ENCODE peak calls at places on chromosome 1, in ten cellular contexts. T, R, J, P, A, O, U, S, E and M are unnamed samples.

GRCh38 chr1:203522237-203522636 is 28.3 kb downstream of the OPTC start:
- DNase-seq in T (no peak), P (no peak), R (no peak), O (no peak), A (no peak), U (no peak), J (no peak), E (no peak), S (no peak), M (no peak)

GRCh38 chr1:117271959-117272358 is 61.2 kb upstream of the VTCN1 start:
- DNase-seq in E (no peak), P (no peak), U (no peak), T (no peak), J (no peak), R (no peak), S (no peak), O (no peak), A (peak; percentile 23), M (no peak)

GRCh38 chr1:164651378-164651951 is 92.5 kb downstream of the PBX1 start:
- DNase-seq in E (no peak), A (peak; percentile 70), R (peak; percentile 33), T (no peak), P (peak; percentile 53), U (no peak), O (peak; percentile 75), J (peak; percentile 85), S (no peak), M (no peak)

GRCh38 chr1:200226969-200227303 is 182.9 kb downstream of the ZNF281 start:
- DNase-seq in S (no peak), R (no peak), J (no peak), A (no peak), T (no peak), O (no peak), U (peak; percentile 60), P (no peak), E (no peak), M (no peak)

GRCh38 chr1:207054476-207054875 is 1.4 kb downstream of the PFKFB2 start:
- DNase-seq in A (no peak), S (no peak), O (no peak), J (no peak), R (no peak), U (no peak), E (no peak), T (no peak), P (no peak), M (no peak)

GRCh38 chr1:229104654-229105053 is 166.3 kb upstream of the RAB4A start:
- DNase-seq in O (no peak), R (no peak), A (no peak), J (no peak), T (no peak), E (no peak), P (no peak), S (no peak), U (peak; percentile 19), M (no peak)

GRCh38 chr1:91582431-91582921 is 81.8 kb downstream of the CDC7 start:
- DNase-seq in P (peak; percentile 64), E (peak; percentile 55), T (no peak), O (no peak), R (peak; percentile 47), J (no peak), U (no peak), A (peak; percentile 65), S (no peak), M (no peak)

GRCh38 chr1:172325562-172325961 is 94.9 kb upstream of the C1orf105 start:
- DNase-seq in E (no peak), U (no peak), O (peak; percentile 21), P (no peak), S (no peak), T (no peak), R (no peak), A (peak; percentile 50), J (peak; percentile 22), M (no peak)

GRCh38 chr1:184416921-184417320 is 30.1 kb downstream of the C1orf21 start:
- DNase-seq in S (no peak), E (no peak), R (no peak), O (no peak), U (no peak), T (peak; percentile 4), J (no peak), A (no peak), P (no peak), M (no peak)

GRCh38 chr1:210882414-210883221 is 251.3 kb downstream of the KCNH1 start:
- DNase-seq in U (no peak), P (no peak), O (no peak), S (no peak), E (no peak), R (no peak), A (no peak), T (no peak), J (no peak), M (no peak)

GRCh38 chr1:212791261-212791675 is 309 bp downstream of the NSL1 start:
- DNase-seq in P (no peak), U (no peak), R (peak; percentile 35), J (no peak), A (no peak), S (no peak), O (no peak), E (peak; percentile 14), T (no peak), M (peak; percentile 4)

GRCh38 chr1:234222561-234223280 is 150.5 kb upstream of the COA6 start:
- DNase-seq in U (no peak), R (no peak), A (no peak), P (no peak), T (no peak), O (no peak), S (no peak), J (no peak), E (no peak), M (no peak)

DNA sequence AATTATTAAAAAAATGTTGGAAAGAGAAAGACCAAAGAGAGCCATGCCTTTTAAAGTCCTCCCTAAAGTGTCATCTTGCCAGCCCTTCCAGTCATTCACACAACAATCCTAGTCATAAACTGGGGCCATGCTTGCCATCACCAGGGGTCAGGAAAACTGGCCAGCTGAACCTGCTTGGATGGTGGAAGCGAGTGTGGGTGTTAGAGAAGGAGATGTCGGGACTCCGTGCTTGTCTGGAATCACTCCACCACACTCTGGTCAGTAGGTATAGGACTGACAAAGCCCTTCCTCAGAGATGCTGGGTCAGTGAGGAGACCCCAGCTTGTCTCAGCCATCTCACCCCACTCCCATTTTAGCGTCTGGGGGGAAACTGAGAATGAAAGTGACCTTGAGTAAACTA is 3.3 kb upstream of the HAPLN2 start:
- DNase-seq in A (no peak), T (no peak), E (no peak), O (no peak), U (no peak), S (no peak), J (no peak), P (no peak), R (no peak), M (no peak)
- H3K27ac ChIP-seq in A (peak overlapping the region; percentile 43), T (peak overlapping the region; percentile 95), E (peak overlapping the region; percentile 48), O (peak overlapping the region; percentile 9), U (no peak overlapping the region), S (peak overlapping the region; percentile 85), J (no peak overlapping the region), P (no peak overlapping the region), R (peak overlapping the region; percentile 79), M (no peak overlapping the region)

GRCh38 chr1:17412093-17412870 is 27.2 kb downstream of the RCC2 start:
- DNase-seq in J (no peak), T (no peak), S (no peak), R (no peak), P (no peak), E (no peak), A (peak; percentile 27), U (no peak), O (no peak), M (no peak)
- H3K36me3 ChIP-seq in J (no peaks in the 10 kb centered on the region), T (peaks cover 76% of the 10 kb centered on the region), S (peaks cover 94% of the 10 kb centered on the region), R (peaks cover 53% of the 10 kb centered on the region), P (peaks cover 2% of the 10 kb centered on the region), E (peaks cover 100% of the 10 kb centered on the region), A (no peaks in the 10 kb centered on the region), U (peaks cover 90% of the 10 kb centered on the region), O (peaks cover 56% of the 10 kb centered on the region), M (peaks cover 73% of the 10 kb centered on the region)

GRCh38 chr1:245807306-245807705 is 652.5 kb downstream of the KIF26B start:
- DNase-seq in A (no peak), S (no peak), R (no peak), U (no peak), P (no peak), O (no peak), J (no peak), T (no peak), E (no peak), M (no peak)

GRCh38 chr1:245805503-245805902 is 650.7 kb downstream of the KIF26B start:
- DNase-seq in T (no peak), J (no peak), U (no peak), S (no peak), A (no peak), E (no peak), P (no peak), R (no peak), O (no peak), M (no peak)

GRCh38 chr1:245809361-245809760 is 654.6 kb downstream of the KIF26B start:
- DNase-seq in A (no peak), R (no peak), T (no peak), J (no peak), P (no peak), U (peak; percentile 52), O (no peak), S (no peak), E (no peak), M (no peak)

GRCh38 chr1:245810181-245810727 is 655.5 kb downstream of the KIF26B start:
- DNase-seq in A (no peak), T (no peak), U (peak; percentile 40), S (no peak), P (no peak), E (no peak), R (no peak), J (no peak), O (no peak), M (no peak)

DNA sequence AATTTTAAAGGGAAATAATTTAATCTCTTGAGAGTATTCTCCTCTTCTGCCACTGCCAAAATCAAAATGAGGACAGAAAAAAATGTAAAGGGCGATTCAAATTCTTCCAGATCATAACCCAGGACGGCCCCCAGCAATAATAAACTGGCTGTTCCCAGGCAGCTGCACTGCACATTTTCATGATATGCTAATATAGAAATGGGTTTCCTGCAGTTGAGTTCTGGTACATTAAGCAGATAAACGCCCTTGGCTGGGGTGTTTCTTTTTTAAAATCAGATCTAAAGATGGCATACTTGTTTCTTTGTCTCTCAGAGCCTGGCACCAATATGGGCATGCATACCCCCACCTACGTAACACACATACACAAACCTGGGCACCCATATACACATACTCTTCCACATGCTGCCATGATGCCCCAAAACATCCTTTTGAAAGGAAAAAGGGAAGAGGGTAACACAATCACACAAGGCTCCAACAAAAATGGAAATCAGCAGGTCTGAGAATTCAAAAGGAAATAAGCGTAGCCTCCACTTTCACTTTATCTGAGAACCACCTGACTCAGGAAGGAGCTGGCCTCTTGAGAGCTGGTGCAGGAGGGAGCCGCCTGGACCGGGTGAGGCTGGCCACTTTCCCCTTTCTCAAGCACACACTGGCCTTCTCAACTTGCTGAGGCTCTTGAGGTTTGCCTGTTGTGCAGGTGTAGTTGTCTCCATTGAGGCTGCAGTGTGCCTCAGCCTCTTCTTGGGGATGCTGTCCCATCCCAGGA is 653.4 kb downstream of the KIF26B start:
- DNase-seq in A (no peak), R (no peak), O (no peak), E (no peak), S (no peak), P (no peak), U (no peak), T (no peak), J (no peak), M (no peak)
- H3K4me1 ChIP-seq in A (peaks cover 22% of the 10 kb centered on the region), R (no peaks in the 10 kb centered on the region), O (no peaks in the 10 kb centered on the region), E (no peaks in the 10 kb centered on the region), S (peaks cover 7% of the 10 kb centered on the region), P (peaks cover 4% of the 10 kb centered on the region), U (peaks cover under 1% of the 10 kb centered on the region), T (peaks cover 38% of the 10 kb centered on the region), J (no peaks in the 10 kb centered on the region), M (no peaks in the 10 kb centered on the region)

GRCh38 chr1:223011230-223011856 is 131.7 kb downstream of the TLR5 start:
- DNase-seq in S (no peak), J (no peak), T (no peak), P (no peak), U (peak; percentile 58), O (no peak), E (no peak), R (no peak), A (no peak), M (no peak)
- H3K27ac ChIP-seq in S (peak overlapping the region; percentile 29), J (no peak overlapping the region), T (no peak overlapping the region), P (no peak overlapping the region), U (peak overlapping the region; percentile 75), O (no peak overlapping the region), E (peak overlapping the region; percentile 80), R (no peak overlapping the region), A (peak overlapping the region; percentile 50), M (no peak overlapping the region)